ENCODE peak calls at places on chromosome 12, in nine cellular contexts. One of them, this sample, is unnamed.

GRCh38 chr12:18400186-18400585 is 138.9 kb downstream of the PIK3C2G start:
- DNase-seq in GM23248: no peak
- DNase-seq in mammary epithelial cell: no peak
- DNase-seq in neural progenitor cell: no peak
- DNase-seq in AG09309: no peak
- DNase-seq in tibial nerve: no peak
- DNase-seq in Peyer's patch: no peak
- DNase-seq in BE2C: no peak
- DNase-seq in endothelial cell of umbilical vein: peak
- DNase-seq in this sample: no peak

GRCh38 chr12:114628199-114628598 is 55.8 kb downstream of the TBX3 start:
- DNase-seq in GM23248: no peak
- DNase-seq in mammary epithelial cell: no peak
- DNase-seq in neural progenitor cell: no peak
- DNase-seq in AG09309: no peak
- DNase-seq in tibial nerve: no peak
- DNase-seq in Peyer's patch: no peak
- DNase-seq in BE2C: no peak
- DNase-seq in endothelial cell of umbilical vein: no peak
- DNase-seq in this sample: no peak

GRCh38 chr12:46983959-46984833 is 95.2 kb upstream of the PCED1B start:
- DNase-seq in GM23248: peak
- DNase-seq in mammary epithelial cell: peak
- DNase-seq in neural progenitor cell: peak
- DNase-seq in AG09309: no peak
- DNase-seq in tibial nerve: peak
- DNase-seq in Peyer's patch: no peak
- DNase-seq in BE2C: peak
- DNase-seq in endothelial cell of umbilical vein: peak
- DNase-seq in this sample: peak

GRCh38 chr12:65607271-65607880 is 216.9 kb upstream of the HMGA2 start:
- DNase-seq in GM23248: no peak
- DNase-seq in mammary epithelial cell: no peak
- DNase-seq in neural progenitor cell: no peak
- DNase-seq in AG09309: no peak
- DNase-seq in tibial nerve: no peak
- DNase-seq in Peyer's patch: no peak
- DNase-seq in BE2C: no peak
- DNase-seq in endothelial cell of umbilical vein: peak
- DNase-seq in this sample: peak

GRCh38 chr12:53960187-53961024 is 5.7 kb downstream of the HOXC12 start:
- DNase-seq in GM23248: no peak
- DNase-seq in mammary epithelial cell: no peak
- DNase-seq in neural progenitor cell: no peak
- DNase-seq in AG09309: no peak
- DNase-seq in tibial nerve: no peak
- DNase-seq in Peyer's patch: no peak
- DNase-seq in BE2C: no peak
- DNase-seq in endothelial cell of umbilical vein: no peak
- DNase-seq in this sample: no peak

GRCh38 chr12:40300490-40300889 is 75.7 kb downstream of the LRRK2 start:
- DNase-seq in GM23248: peak
- DNase-seq in mammary epithelial cell: peak
- DNase-seq in neural progenitor cell: no peak
- DNase-seq in AG09309: no peak
- DNase-seq in tibial nerve: no peak
- DNase-seq in Peyer's patch: no peak
- DNase-seq in BE2C: no peak
- DNase-seq in endothelial cell of umbilical vein: no peak
- DNase-seq in this sample: peak

GRCh38 chr12:57632369-57632897 is 568 bp downstream of the B4GALNT1 start:
- DNase-seq in GM23248: peak
- DNase-seq in mammary epithelial cell: peak
- DNase-seq in neural progenitor cell: peak
- DNase-seq in AG09309: no peak
- DNase-seq in tibial nerve: no peak
- DNase-seq in Peyer's patch: no peak
- DNase-seq in BE2C: peak
- DNase-seq in endothelial cell of umbilical vein: no peak
- DNase-seq in this sample: peak

GRCh38 chr12:45302621-45303020 is 86.7 kb downstream of the ANO6 start:
- DNase-seq in GM23248: peak
- DNase-seq in mammary epithelial cell: no peak
- DNase-seq in neural progenitor cell: no peak
- DNase-seq in AG09309: no peak
- DNase-seq in tibial nerve: no peak
- DNase-seq in Peyer's patch: no peak
- DNase-seq in BE2C: no peak
- DNase-seq in endothelial cell of umbilical vein: peak
- DNase-seq in this sample: peak

GRCh38 chr12:2970744-2971143 is 11.5 kb downstream of the TEAD4 start:
- DNase-seq in GM23248: peak
- DNase-seq in mammary epithelial cell: no peak
- DNase-seq in neural progenitor cell: no peak
- DNase-seq in AG09309: no peak
- DNase-seq in tibial nerve: no peak
- DNase-seq in Peyer's patch: no peak
- DNase-seq in BE2C: no peak
- DNase-seq in endothelial cell of umbilical vein: no peak
- DNase-seq in this sample: no peak

GRCh38 chr12:92199846-92200576 is 54.4 kb upstream of the BTG1 start:
- DNase-seq in GM23248: peak
- DNase-seq in mammary epithelial cell: no peak
- DNase-seq in neural progenitor cell: peak
- DNase-seq in AG09309: no peak
- DNase-seq in tibial nerve: no peak
- DNase-seq in Peyer's patch: no peak
- DNase-seq in BE2C: no peak
- DNase-seq in endothelial cell of umbilical vein: peak
- DNase-seq in this sample: peak

GRCh38 chr12:109275173-109275572 is 33.9 kb downstream of the FOXN4 start:
- DNase-seq in GM23248: no peak
- DNase-seq in mammary epithelial cell: no peak
- DNase-seq in neural progenitor cell: no peak
- DNase-seq in AG09309: no peak
- DNase-seq in tibial nerve: no peak
- DNase-seq in Peyer's patch: no peak
- DNase-seq in BE2C: no peak
- DNase-seq in endothelial cell of umbilical vein: no peak
- DNase-seq in this sample: no peak

GRCh38 chr12:6563448-6564050 is 4.5 kb downstream of the NOP2 start:
- DNase-seq in GM23248: peak
- DNase-seq in mammary epithelial cell: peak
- DNase-seq in neural progenitor cell: peak
- DNase-seq in AG09309: no peak
- DNase-seq in tibial nerve: peak
- DNase-seq in Peyer's patch: peak
- DNase-seq in BE2C: peak
- DNase-seq in endothelial cell of umbilical vein: peak
- DNase-seq in this sample: peak

GRCh38 chr12:31620311-31620710 is 29.4 kb upstream of the DENND5B start:
- DNase-seq in GM23248: no peak
- DNase-seq in mammary epithelial cell: peak
- DNase-seq in neural progenitor cell: no peak
- DNase-seq in AG09309: no peak
- DNase-seq in tibial nerve: no peak
- DNase-seq in Peyer's patch: no peak
- DNase-seq in BE2C: no peak
- DNase-seq in endothelial cell of umbilical vein: no peak
- DNase-seq in this sample: no peak

GRCh38 chr12:57235728-57236131 is 6.2 kb downstream of the SHMT2 start:
- DNase-seq in GM23248: no peak
- DNase-seq in mammary epithelial cell: no peak
- DNase-seq in neural progenitor cell: no peak
- DNase-seq in AG09309: no peak
- DNase-seq in tibial nerve: no peak
- DNase-seq in Peyer's patch: peak
- DNase-seq in BE2C: no peak
- DNase-seq in endothelial cell of umbilical vein: no peak
- DNase-seq in this sample: no peak

GRCh38 chr12:7542046-7542445 is 38.5 kb upstream of the CD163 start:
- DNase-seq in GM23248: no peak
- DNase-seq in mammary epithelial cell: no peak
- DNase-seq in neural progenitor cell: no peak
- DNase-seq in AG09309: no peak
- DNase-seq in tibial nerve: no peak
- DNase-seq in Peyer's patch: no peak
- DNase-seq in BE2C: no peak
- DNase-seq in endothelial cell of umbilical vein: no peak
- DNase-seq in this sample: no peak

GRCh38 chr12:109461846-109462766 is 15.0 kb downstream of the KCTD10 start:
- DNase-seq in GM23248: peak
- DNase-seq in mammary epithelial cell: peak
- DNase-seq in neural progenitor cell: peak
- DNase-seq in AG09309: peak
- DNase-seq in tibial nerve: peak
- DNase-seq in Peyer's patch: peak
- DNase-seq in BE2C: peak
- DNase-seq in endothelial cell of umbilical vein: peak
- DNase-seq in this sample: peak

GRCh38 chr12:65952737-65953209 is 128.5 kb downstream of the HMGA2 start:
- DNase-seq in GM23248: peak
- DNase-seq in mammary epithelial cell: peak
- DNase-seq in neural progenitor cell: no peak
- DNase-seq in AG09309: no peak
- DNase-seq in tibial nerve: no peak
- DNase-seq in Peyer's patch: no peak
- DNase-seq in BE2C: no peak
- DNase-seq in endothelial cell of umbilical vein: peak
- DNase-seq in this sample: peak

DNA sequence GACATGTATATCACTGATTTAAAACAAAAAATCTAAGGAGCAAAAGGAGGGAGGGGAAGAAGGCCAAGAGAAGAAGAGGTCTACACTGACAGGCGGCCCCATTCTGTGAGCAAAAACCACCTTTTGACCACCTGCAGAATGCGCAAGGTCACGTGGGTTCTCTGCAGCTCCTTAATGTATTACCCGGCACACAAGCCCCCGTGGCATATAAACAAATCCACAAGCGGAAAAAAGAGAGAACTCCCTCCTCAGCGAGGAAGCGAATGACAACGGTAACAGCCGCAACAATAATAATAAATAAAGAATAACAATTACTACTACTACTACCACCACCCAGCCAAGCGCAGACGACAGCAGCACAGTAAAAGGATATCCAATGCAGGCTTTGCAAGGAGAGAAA is 1.3 kb downstream of the KSR2 start:
- DNase-seq in GM23248: no peak
- DNase-seq in mammary epithelial cell: no peak
- DNase-seq in neural progenitor cell: peak
- DNase-seq in AG09309: no peak
- DNase-seq in tibial nerve: no peak
- DNase-seq in Peyer's patch: no peak
- DNase-seq in BE2C: no peak
- DNase-seq in endothelial cell of umbilical vein: no peak
- DNase-seq in this sample: no peak
- H3K4me3 ChIP-seq in GM23248: no peak
- H3K4me3 ChIP-seq in mammary epithelial cell: no peak
- H3K4me3 ChIP-seq in neural progenitor cell: peak
- H3K4me3 ChIP-seq in AG09309: no peak
- H3K4me3 ChIP-seq in tibial nerve: no peak
- H3K4me3 ChIP-seq in Peyer's patch: no peak
- H3K4me3 ChIP-seq in BE2C: no peak
- H3K4me3 ChIP-seq in endothelial cell of umbilical vein: no peak
- H3K4me3 ChIP-seq in this sample: no peak

DNA sequence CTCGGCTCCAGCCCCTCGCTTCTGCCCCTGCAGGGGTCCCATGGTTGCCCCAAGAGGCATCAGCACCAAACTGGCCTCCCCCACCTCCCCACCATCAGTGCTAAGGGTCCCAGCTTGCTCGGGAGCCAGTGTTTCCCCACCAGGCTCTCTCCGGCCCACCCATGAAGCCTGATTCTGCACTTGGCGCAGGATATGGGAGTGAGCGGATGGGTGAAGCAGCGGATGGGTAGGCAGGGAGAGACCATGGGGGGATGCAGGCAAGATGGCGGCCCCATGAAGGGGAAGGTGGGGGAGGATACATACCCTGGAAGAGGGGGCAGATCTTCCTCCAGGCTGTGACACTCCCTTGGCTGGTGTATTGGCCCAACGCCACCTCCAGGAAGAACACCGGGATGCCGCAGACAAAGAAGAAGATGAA is 9.7 kb downstream of the SLC6A12 start:
- DNase-seq in GM23248: no peak
- DNase-seq in mammary epithelial cell: no peak
- DNase-seq in neural progenitor cell: no peak
- DNase-seq in AG09309: no peak
- DNase-seq in tibial nerve: no peak
- DNase-seq in Peyer's patch: no peak
- DNase-seq in BE2C: no peak
- DNase-seq in endothelial cell of umbilical vein: no peak
- DNase-seq in this sample: no peak
- H3K4me3 ChIP-seq in GM23248: no peak
- H3K4me3 ChIP-seq in mammary epithelial cell: no peak
- H3K4me3 ChIP-seq in neural progenitor cell: peak
- H3K4me3 ChIP-seq in AG09309: no peak
- H3K4me3 ChIP-seq in tibial nerve: no peak
- H3K4me3 ChIP-seq in Peyer's patch: no peak
- H3K4me3 ChIP-seq in BE2C: no peak
- H3K4me3 ChIP-seq in endothelial cell of umbilical vein: no peak
- H3K4me3 ChIP-seq in this sample: no peak

DNA sequence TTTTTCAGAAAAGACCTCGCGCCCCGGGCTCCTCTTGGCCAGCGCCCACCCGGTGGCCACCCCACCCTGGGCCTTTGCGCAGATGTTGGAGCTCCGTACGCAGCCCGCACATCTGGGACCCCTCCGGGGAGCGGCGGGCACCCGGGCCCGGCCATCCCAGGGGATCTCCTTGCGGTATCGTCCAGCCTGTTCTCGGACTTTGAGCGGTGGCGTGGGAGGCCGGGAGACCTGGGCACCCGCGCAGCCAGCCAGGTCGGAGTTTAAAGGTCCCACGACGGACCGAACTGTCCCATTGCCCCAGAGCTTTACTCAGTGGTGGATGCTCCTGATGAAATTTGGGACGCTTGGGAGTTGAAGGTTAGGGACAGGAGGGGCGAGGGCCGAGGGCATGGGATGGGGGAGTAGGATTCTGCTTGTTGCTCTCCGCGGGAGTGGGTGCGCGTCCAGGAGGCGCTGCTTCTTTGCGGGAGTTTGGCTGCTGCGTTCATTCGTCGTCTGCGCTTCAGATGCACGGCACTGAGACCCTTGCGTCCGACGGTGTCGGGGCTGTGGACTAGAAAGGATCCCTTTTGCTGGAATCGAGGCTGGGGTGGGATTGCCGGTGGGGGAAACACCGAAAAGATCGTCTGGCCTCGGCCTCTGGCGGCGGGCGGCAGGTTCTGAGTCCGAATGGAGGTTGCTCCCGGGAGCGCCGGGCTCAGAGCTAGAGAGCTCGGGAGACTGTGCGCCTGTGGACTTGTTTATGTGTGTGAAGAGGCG is 1.4 kb downstream of the NTF3 start:
- DNase-seq in GM23248: peak
- DNase-seq in mammary epithelial cell: no peak
- DNase-seq in neural progenitor cell: peak
- DNase-seq in AG09309: no peak
- DNase-seq in tibial nerve: no peak
- DNase-seq in Peyer's patch: no peak
- DNase-seq in BE2C: no peak
- DNase-seq in endothelial cell of umbilical vein: no peak
- DNase-seq in this sample: peak
- H3K4me3 ChIP-seq in GM23248: peak
- H3K4me3 ChIP-seq in mammary epithelial cell: no peak
- H3K4me3 ChIP-seq in neural progenitor cell: peak
- H3K4me3 ChIP-seq in AG09309: peak
- H3K4me3 ChIP-seq in tibial nerve: peak
- H3K4me3 ChIP-seq in Peyer's patch: peak
- H3K4me3 ChIP-seq in BE2C: no peak
- H3K4me3 ChIP-seq in endothelial cell of umbilical vein: no peak
- H3K4me3 ChIP-seq in this sample: peak

GRCh38 chr12:19485240-19485639 is 45.9 kb downstream of the AEBP2 start:
- DNase-seq in GM23248: no peak
- DNase-seq in mammary epithelial cell: no peak
- DNase-seq in neural progenitor cell: no peak
- DNase-seq in AG09309: no peak
- DNase-seq in tibial nerve: no peak
- DNase-seq in Peyer's patch: no peak
- DNase-seq in BE2C: no peak
- DNase-seq in endothelial cell of umbilical vein: no peak
- DNase-seq in this sample: no peak
- H3K4me3 ChIP-seq in GM23248: no peak
- H3K4me3 ChIP-seq in mammary epithelial cell: no peak
- H3K4me3 ChIP-seq in neural progenitor cell: no peak
- H3K4me3 ChIP-seq in AG09309: no peak
- H3K4me3 ChIP-seq in tibial nerve: no peak
- H3K4me3 ChIP-seq in Peyer's patch: no peak
- H3K4me3 ChIP-seq in BE2C: no peak
- H3K4me3 ChIP-seq in endothelial cell of umbilical vein: no peak
- H3K4me3 ChIP-seq in this sample: no peak

This sample was measured in foreskin fibroblast.